ENCODE peak calls at places on chromosomes 5 and 9, in nine cellular contexts. V is adrenal gland; S is CD4-positive, alpha-beta T cell; Y is CD4-positive, CD25-positive, alpha-beta regulatory T cell; W is pancreas; M is HL-60; U is spleen; N is heart left ventricle; D is keratinocyte. L is an unnamed sample.
A peak's percentile ranks its signal among the peaks of the same experiment; 100 is the strongest.

GRCh38 chr5:83513491-83513890 is 41.9 kb downstream of the VCAN start:
- DNase-seq in M (no peak), S (no peak), V (no peak), D (no peak), N (no peak), W (no peak), U (no peak), Y (no peak), L (no peak)

GRCh38 chr9:116706310-116707290 is 19.5 kb downstream of the TRIM32 start:
- DNase-seq in V (no peak), N (no peak), S (no peak), U (no peak), W (no peak), Y (no peak), D (no peak), M (no peak), L (no peak)

GRCh38 chr9:109549386-109549785 is 51.3 kb upstream of the PTPN3 start:
- DNase-seq in V (no peak), N (no peak), D (no peak), Y (no peak), W (no peak), S (no peak), M (no peak), U (no peak), L (no peak)

GRCh38 chr5:172548981-172549707 is 91.9 kb upstream of the NEURL1B start:
- DNase-seq in M (no peak), N (no peak), S (no peak), W (no peak), U (peak; percentile 66), Y (no peak), V (no peak), D (no peak), L (no peak)

GRCh38 chr5:2366816-2367215 is 384.7 kb downstream of the IRX2 start:
- DNase-seq in W (no peak), M (no peak), S (no peak), V (no peak), N (no peak), Y (no peak), D (no peak), U (no peak), L (no peak)

GRCh38 chr9:86843182-86843581 is 104.1 kb downstream of the GAS1 start:
- DNase-seq in S (no peak), Y (no peak), W (no peak), U (no peak), V (no peak), D (no peak), M (no peak), N (no peak), L (no peak)

GRCh38 chr9:121085661-121086060 is 10.9 kb downstream of the CNTRL start:
- DNase-seq in V (no peak), M (no peak), D (no peak), W (no peak), N (no peak), Y (no peak), U (no peak), S (no peak), L (no peak)

GRCh38 chr9:115694014-115694413 is 459.6 kb upstream of the PAPPA start:
- DNase-seq in V (no peak), M (no peak), D (no peak), S (no peak), Y (no peak), N (no peak), W (no peak), U (no peak), L (no peak)

GRCh38 chr9:113386571-113387393 is 10.0 kb upstream of the HDHD3 start:
- DNase-seq in U (no peak), S (no peak), V (no peak), N (no peak), Y (no peak), D (no peak), W (no peak), M (no peak), L (no peak)

GRCh38 chr5:174073088-174073487 is 27.6 kb downstream of the NSG2 start:
- DNase-seq in W (no peak), M (no peak), D (no peak), V (no peak), N (no peak), U (no peak), S (no peak), Y (no peak), L (no peak)

GRCh38 chr9:100718717-100719116 is 140.8 kb downstream of the CAVIN4 start:
- DNase-seq in W (no peak), N (no peak), Y (no peak), D (no peak), S (no peak), V (no peak), M (no peak), U (no peak), L (no peak)

DNA sequence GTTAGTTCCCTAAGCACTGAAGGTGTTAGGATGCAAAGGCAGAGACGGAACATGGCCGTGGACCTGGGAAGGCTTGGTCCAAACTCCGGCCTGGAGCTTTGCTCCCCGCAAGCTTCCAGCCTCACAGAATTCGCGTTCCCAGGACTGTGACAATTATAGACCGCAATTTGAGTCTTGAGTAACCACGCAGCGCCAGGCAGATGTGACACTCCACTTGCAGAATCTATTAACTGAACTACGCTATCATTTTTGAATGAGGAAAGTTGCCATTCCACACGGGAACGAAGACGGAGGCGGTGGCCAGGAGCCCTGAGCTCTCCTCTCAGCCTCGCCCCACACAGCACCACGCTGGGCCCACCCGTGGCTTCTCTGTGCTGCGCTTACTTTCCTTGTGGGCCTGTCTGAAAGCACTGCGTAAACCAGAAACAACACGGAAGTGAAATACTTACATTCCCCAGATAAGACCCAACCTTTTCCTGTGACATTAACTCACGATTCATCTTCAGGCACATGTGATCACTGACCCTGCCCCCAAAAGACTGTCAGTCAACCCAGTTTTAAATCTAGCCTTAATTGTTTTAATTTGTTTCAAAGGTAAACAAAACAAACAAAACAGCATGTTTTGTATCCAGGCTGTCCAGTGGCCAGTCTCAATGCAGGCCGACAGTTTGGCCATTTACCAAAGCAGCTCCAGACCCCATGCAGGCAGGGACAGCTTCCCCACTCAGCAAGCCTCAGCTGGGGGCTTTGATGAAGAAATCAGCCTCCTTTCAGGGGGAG is 16.1 kb upstream of the COL5A1 start:
- DNase-seq in U (peak; percentile 37), N (no peak), M (no peak), V (peak; percentile 11), W (no peak), S (no peak), D (no peak), Y (no peak), L (no peak)
- H3K27ac ChIP-seq in U (no peak overlapping the region), N (no peak overlapping the region), M (no peak overlapping the region), V (no peak overlapping the region), W (no peak overlapping the region), S (no peak overlapping the region), D (peak overlapping the region; percentile 5), Y (no peak overlapping the region), L (peak overlapping the region; percentile 12)

DNA sequence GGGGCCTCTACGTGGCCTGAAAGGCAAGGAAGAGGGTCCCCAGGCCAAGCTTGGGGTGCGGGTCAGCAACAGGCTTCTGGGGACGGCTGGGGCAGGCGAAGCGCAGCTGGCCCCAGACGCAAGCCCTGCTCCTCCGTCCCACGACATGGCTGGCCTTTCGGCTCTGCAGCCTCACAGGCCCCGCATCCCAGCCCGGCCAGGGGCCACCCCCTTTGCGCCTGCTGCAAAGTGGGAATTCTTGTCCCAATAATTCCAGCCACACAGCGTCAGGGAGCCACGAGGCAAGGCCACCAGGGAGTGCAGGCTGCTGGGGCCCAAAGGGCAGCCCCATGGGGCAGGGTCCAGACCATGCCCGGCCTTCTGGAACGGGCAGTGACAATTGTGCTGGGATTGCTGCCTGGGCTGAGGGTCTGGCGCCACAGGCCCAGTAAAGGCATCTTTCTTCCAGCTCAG is 1.1 kb upstream of the ENTPD2 start:
- DNase-seq in U (no peak), M (no peak), D (no peak), S (no peak), N (no peak), V (no peak), W (peak; percentile 74), Y (no peak), L (no peak)
- H3K27ac ChIP-seq in U (no peak overlapping the region), M (no peak overlapping the region), D (no peak overlapping the region), S (no peak overlapping the region), N (peak overlapping the region; percentile 78), V (no peak overlapping the region), W (peak overlapping the region; percentile 68), Y (no peak overlapping the region), L (no peak overlapping the region)

DNA sequence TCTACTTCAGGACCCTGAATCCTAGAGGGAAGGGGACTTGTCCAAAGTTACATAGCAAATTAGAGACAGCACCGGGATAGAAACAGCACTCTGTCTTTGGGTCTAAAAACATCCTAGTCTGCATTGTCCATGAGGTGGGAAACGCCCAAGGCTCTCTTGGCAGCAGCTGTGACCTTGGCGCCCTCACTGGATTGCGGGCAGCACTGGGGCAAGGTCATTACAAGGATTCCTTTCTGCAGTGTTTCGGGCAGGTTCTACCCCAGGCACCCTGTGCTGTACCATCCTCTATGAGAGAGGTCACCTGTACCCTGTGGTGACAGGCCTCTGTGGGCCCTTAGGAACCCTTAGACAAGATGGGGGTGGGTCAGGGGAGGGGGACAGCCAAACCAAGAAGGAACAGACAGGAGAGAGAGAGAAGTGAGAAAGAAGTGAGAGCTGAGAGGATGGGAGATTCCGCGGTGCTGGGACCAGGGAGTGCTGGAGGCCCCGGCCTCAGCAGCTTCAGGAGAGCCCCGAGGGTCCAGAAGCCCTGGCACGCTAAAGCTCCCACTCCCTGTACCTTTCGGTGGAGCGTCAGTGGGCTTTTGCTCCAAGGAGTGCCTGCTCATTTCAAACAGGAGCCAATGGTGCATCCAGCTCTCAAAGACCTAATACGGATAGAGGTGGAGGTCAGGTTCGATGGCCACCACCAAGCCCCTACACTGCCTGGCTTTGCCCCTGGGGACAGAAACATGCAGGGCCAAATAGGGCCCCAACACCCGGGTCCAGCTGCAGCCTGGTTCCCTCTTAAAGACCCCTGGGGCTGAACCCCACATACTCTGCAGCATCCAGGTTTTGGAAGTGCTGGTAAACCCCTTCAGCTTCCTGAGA is 8.4 kb downstream of the CD74 start:
- DNase-seq in D (no peak), W (no peak), Y (no peak), U (no peak), V (no peak), N (peak; percentile 48), M (no peak), S (no peak), L (no peak)
- H3K27ac ChIP-seq in D (no peak overlapping the region), W (no peak overlapping the region), Y (no peak overlapping the region), U (no peak overlapping the region), V (peak overlapping the region; percentile 11), N (no peak overlapping the region), M (no peak overlapping the region), S (no peak overlapping the region), L (no peak overlapping the region)

GRCh38 chr9:8456327-8456726 is 656.7 kb upstream of the DMAC1 start:
- DNase-seq in M (no peak), S (no peak), U (no peak), V (no peak), Y (no peak), W (no peak), N (no peak), D (no peak), L (no peak)

GRCh38 chr9:8457050-8457449 is 657.5 kb upstream of the DMAC1 start:
- DNase-seq in D (no peak), N (no peak), M (no peak), U (no peak), Y (no peak), V (no peak), S (no peak), W (no peak), L (no peak)

DNA sequence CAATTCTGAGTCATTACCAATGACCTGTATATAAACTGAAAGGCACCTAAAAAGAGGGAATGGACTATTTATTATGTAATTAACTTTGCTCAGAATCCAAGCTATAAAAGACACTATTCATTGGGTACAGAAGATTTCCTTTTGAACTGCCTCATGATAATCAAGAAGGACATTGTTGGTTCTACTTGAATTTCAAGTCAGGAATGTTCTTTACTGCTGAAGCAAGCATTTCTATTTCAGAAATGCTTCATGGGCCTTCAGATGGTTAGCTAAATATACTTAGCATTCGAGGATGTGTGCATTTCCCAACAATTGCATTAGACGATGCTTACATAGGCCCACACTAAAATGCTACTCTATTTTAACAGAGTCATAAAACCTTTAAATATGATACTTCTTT is 658.2 kb upstream of the DMAC1 start:
- DNase-seq in M (no peak), W (no peak), U (no peak), N (no peak), Y (no peak), S (no peak), V (no peak), D (no peak), L (no peak)
- H3K27ac ChIP-seq in M (no peak overlapping the region), W (no peak overlapping the region), U (no peak overlapping the region), N (no peak overlapping the region), Y (no peak overlapping the region), S (no peak overlapping the region), V (no peak overlapping the region), D (no peak overlapping the region), L (no peak overlapping the region)